ENCODE peak calls at places on chromosome 22, in ten cellular contexts. H is stomach, I is uterus, T is H54, J is A549, B is tibial nerve, Z is ovary, L is spleen, A is esophagus squamous epithelium, Y is vagina. G is an unnamed sample.

GRCh38 chr22:19514831-19515565 is 9.2 kb downstream of the CLDN5 start:
- DNase-seq in H (no peak), I (no peak), T (no peak), J (no peak), B (no peak), Z (no peak), L (no peak), A (no peak), Y (no peak), G (no peak)

GRCh38 chr22:23874871-23875270 is 17.2 kb downstream of the SLC2A11 start:
- DNase-seq in H (no peak), I (no peak), T (no peak), J (no peak), B (no peak), Z (no peak), L (no peak), A (no peak), Y (no peak), G (no peak)

GRCh38 chr22:39612811-39613548 is 42.4 kb downstream of the CACNA1I start:
- DNase-seq in H (no peak), I (no peak), T (no peak), J (no peak), B (no peak), Z (no peak), L (no peak), A (no peak), Y (no peak), G (no peak)

GRCh38 chr22:20015971-20016733 is 471 bp downstream of the ARVCF start:
- DNase-seq in H (peak), I (no peak), T (no peak), J (peak), B (no peak), Z (peak), L (peak), A (no peak), Y (no peak), G (peak)

GRCh38 chr22:20591660-20592310 is 84.4 kb downstream of the MED15 start:
- DNase-seq in H (peak), I (no peak), T (no peak), J (no peak), B (no peak), Z (no peak), L (peak), A (no peak), Y (no peak), G (no peak)

GRCh38 chr22:20957691-20958440 is 9.2 kb upstream of the AIFM3 start:
- DNase-seq in H (peak), I (no peak), T (no peak), J (peak), B (no peak), Z (no peak), L (peak), A (no peak), Y (no peak), G (peak)

GRCh38 chr22:23143119-23143518 is 1.3 kb upstream of the RSPH14 start:
- DNase-seq in H (no peak), I (no peak), T (no peak), J (no peak), B (no peak), Z (no peak), L (no peak), A (no peak), Y (no peak), G (no peak)

GRCh38 chr22:20437253-20438065 is at the start of gene SCARF2:
- DNase-seq in H (no peak), I (peak), T (no peak), J (no peak), B (no peak), Z (peak), L (peak), A (no peak), Y (no peak), G (peak)

GRCh38 chr22:49774046-49774445 is 53.6 kb downstream of the BRD1 start:
- DNase-seq in H (no peak), I (no peak), T (no peak), J (no peak), B (no peak), Z (no peak), L (no peak), A (no peak), Y (no peak), G (no peak)

GRCh38 chr22:21015051-21016006 is at the start of gene P2RX6:
- DNase-seq in H (no peak), I (no peak), T (no peak), J (no peak), B (no peak), Z (peak), L (peak), A (no peak), Y (no peak), G (no peak)

GRCh38 chr22:26781591-26781990 is 124.2 kb downstream of the MIAT start:
- DNase-seq in H (no peak), I (no peak), T (no peak), J (no peak), B (no peak), Z (no peak), L (no peak), A (no peak), Y (no peak), G (no peak)

GRCh38 chr22:49481651-49482399 is 345.8 kb downstream of the BRD1 start:
- DNase-seq in H (no peak), I (no peak), T (peak), J (no peak), B (no peak), Z (no peak), L (no peak), A (no peak), Y (no peak), G (no peak)

GRCh38 chr22:22745225-22746060 is 101.0 kb downstream of the GGTLC2 start:
- DNase-seq in H (peak), I (no peak), T (peak), J (peak), B (no peak), Z (no peak), L (no peak), A (no peak), Y (peak), G (peak)

GRCh38 chr22:21972293-21972779 is 10.3 kb downstream of the TOP3B start:
- DNase-seq in H (no peak), I (no peak), T (peak), J (peak), B (no peak), Z (no peak), L (no peak), A (no peak), Y (no peak), G (peak)

GRCh38 chr22:28792491-28793383 is 7.6 kb downstream of the XBP1 start:
- DNase-seq in H (no peak), I (no peak), T (no peak), J (no peak), B (no peak), Z (no peak), L (peak), A (no peak), Y (no peak), G (peak)

GRCh38 chr22:28793976-28794584 is 6.3 kb downstream of the XBP1 start:
- DNase-seq in H (no peak), I (no peak), T (no peak), J (no peak), B (no peak), Z (no peak), L (no peak), A (no peak), Y (no peak), G (no peak)

GRCh38 chr22:28795932-28796856 is 4.2 kb downstream of the XBP1 start:
- DNase-seq in H (no peak), I (no peak), T (no peak), J (no peak), B (no peak), Z (no peak), L (no peak), A (no peak), Y (no peak), G (no peak)

GRCh38 chr22:28791841-28792490 is 8.4 kb downstream of the XBP1 start:
- DNase-seq in H (no peak), I (no peak), T (no peak), J (no peak), B (no peak), Z (no peak), L (no peak), A (no peak), Y (no peak), G (no peak)

DNA sequence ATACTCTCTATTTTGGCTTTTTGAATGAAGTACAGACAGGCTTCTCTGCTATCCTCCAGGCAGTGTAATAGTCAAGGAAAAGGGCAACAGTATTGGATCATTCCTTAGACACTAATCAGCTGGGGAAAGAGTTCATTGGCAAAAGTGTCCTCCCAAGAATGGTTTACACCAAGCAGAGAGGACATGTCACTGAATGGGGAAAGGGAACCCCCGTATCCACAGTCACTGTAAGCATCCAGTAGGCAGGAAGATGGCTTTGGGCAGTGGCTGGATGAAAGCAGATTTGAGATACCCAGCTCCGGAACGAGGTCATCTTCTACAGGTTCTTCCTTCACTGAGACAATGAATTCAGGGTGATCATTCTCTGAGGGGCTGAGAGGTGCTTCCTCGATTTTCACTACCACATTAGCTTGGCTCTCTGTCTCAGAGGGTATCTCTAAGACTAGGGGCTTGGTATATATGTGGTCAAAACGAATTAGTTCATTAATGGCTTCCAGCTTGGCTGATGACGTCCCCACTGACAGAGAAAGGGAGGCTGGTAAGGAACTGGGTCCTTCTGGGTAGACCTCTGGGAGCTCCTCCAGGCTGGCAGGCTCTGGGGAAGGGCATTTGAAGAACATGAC is 5.2 kb downstream of the XBP1 start:
- DNase-seq in H (no peak), I (no peak), T (no peak), J (no peak), B (no peak), Z (no peak), L (no peak), A (no peak), Y (no peak), G (no peak)
- TF ChIP-seq POLR2A in H (no peak), I (no peak), T (no peak), J (no peak), B (no peak), Z (no peak), L (no peak), A (no peak), Y (no peak), G (no peak)

GRCh38 chr22:46149493-46149997 is 781 bp upstream of the PPARA start:
- DNase-seq in H (peak), I (peak), T (peak), J (no peak), B (peak), Z (peak), L (peak), A (no peak), Y (peak), G (peak)
- TF ChIP-seq POLR2A in H (no peak), I (no peak), T (no peak), J (no peak), B (peak), Z (no peak), L (no peak), A (no peak), Y (no peak), G (peak)

GRCh38 chr22:18148508-18148965 is 1.4 kb upstream of the USP18 start:
- DNase-seq in H (no peak), I (peak), T (no peak), J (no peak), B (no peak), Z (no peak), L (no peak), A (no peak), Y (no peak), G (no peak)
- TF ChIP-seq POLR2A in H (no peak), I (no peak), T (no peak), J (no peak), B (no peak), Z (no peak), L (no peak), A (no peak), Y (no peak), G (no peak)

GRCh38 chr22:43484227-43484626 is 72.4 kb downstream of the MPPED1 start:
- DNase-seq in H (no peak), I (no peak), T (no peak), J (no peak), B (no peak), Z (no peak), L (no peak), A (no peak), Y (no peak), G (no peak)
- TF ChIP-seq POLR2A in H (no peak), I (no peak), T (no peak), J (no peak), B (no peak), Z (no peak), L (no peak), A (no peak), Y (no peak), G (no peak)

DNA sequence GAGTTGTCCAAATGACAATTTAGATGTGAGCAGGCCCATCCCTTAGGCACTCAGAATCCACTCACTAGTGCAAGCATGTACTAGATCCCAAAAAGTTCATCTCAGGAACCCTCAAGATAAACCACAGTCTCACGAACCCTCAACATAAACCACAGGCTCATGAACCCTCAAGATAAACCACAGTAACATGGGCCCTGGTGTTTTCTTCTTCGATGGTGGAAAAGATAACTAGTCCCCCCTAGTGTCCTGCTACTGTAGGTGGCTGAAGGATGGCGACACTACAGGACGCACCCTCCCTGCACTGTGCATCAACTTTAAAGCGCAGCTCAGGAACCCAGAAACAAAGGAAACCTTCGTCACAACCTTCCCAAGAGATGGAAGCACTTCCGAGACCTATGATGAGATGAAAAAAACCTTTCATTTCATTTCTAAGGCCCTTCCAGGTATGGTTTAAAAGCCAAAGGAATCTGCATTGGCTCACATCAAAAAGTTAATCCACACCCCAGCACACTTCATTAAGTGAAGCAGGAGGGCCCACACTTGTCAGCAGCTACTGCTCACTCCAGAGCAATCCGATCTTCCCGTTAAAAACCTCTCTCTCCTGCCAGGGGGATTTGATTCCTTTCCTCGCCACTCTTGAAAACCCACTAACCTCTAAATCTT is 2.4 kb downstream of the LARGE1 start:
- DNase-seq in H (no peak), I (no peak), T (no peak), J (peak), B (no peak), Z (no peak), L (no peak), A (no peak), Y (no peak), G (no peak)
- TF ChIP-seq POLR2A in H (no peak), I (no peak), T (no peak), J (no peak), B (no peak), Z (no peak), L (no peak), A (no peak), Y (no peak), G (no peak)

DNA sequence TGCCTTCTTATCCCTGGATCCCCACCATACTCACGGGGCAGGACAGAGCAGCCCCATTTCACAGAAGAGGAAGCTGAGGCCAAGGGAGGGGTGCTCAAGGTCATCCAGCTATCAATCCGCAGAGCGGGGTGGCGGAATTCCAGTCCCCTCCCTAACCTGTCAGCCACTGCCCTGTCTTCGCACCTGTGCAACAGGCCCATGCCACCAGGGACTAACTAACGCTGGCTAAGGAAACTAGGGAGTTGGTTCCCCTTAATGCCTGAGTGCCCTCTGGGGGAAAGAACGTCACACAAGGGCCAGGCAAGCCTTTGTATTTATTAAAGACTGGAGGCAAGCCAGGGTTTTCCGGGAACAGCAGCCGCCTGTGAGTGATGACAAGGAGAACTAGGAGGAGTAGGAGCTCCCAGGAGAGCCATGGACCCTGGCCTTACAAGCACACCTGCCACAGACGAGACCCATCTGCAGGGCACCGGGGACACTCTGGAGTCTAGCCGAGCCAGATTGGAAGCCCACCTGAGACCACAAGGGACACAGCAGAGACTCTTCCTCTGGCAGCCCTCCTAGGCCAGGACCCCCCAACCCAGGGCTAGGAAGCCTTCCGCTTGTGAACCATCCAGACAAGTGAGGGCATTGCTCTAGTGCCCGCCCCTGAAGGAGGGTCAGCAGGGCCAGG is 64.4 kb downstream of the MYH9 start:
- DNase-seq in H (peak), I (peak), T (no peak), J (no peak), B (peak), Z (no peak), L (no peak), A (no peak), Y (no peak), G (peak)
- TF ChIP-seq POLR2A in H (no peak), I (no peak), T (no peak), J (no peak), B (no peak), Z (no peak), L (no peak), A (no peak), Y (no peak), G (no peak)

GRCh38 chr22:41310336-41310735 is 9.0 kb downstream of the ZC3H7B start:
- DNase-seq in H (no peak), I (no peak), T (no peak), J (no peak), B (no peak), Z (no peak), L (no peak), A (no peak), Y (no peak), G (no peak)

GRCh38 chr22:41308054-41308453 is 6.7 kb downstream of the ZC3H7B start:
- DNase-seq in H (no peak), I (peak), T (no peak), J (no peak), B (no peak), Z (no peak), L (no peak), A (no peak), Y (no peak), G (no peak)

GRCh38 chr22:41311487-41311886 is 10.2 kb downstream of the ZC3H7B start:
- DNase-seq in H (no peak), I (no peak), T (no peak), J (no peak), B (no peak), Z (no peak), L (no peak), A (no peak), Y (no peak), G (no peak)

GRCh38 chr22:41305646-41306045 is 4.3 kb downstream of the ZC3H7B start:
- DNase-seq in H (no peak), I (peak), T (peak), J (peak), B (no peak), Z (no peak), L (no peak), A (no peak), Y (no peak), G (no peak)

DNA sequence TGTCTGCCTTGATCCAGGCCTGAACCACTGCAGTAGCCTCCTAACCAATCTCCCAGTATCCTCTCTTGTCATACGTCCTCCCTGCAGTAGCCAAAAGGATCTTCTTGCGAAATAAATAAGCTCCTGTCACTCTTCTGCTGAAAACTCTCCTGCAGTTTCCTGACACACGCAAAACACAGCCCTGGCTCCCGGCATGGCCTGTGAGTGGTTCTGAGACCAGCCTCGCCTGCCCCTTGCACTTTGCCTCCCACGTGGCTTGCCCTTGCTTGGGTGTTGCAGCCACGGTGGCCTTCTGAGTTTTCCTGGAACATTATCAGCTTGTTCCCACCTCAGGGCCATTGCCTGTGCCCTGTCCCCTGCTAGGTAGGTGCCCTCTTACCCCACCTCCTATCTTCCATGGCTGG is 7.2 kb downstream of the ZC3H7B start:
- DNase-seq in H (no peak), I (no peak), T (no peak), J (no peak), B (no peak), Z (no peak), L (no peak), A (no peak), Y (no peak), G (peak)
- TF ChIP-seq POLR2A in H (no peak), I (no peak), T (no peak), J (no peak), B (no peak), Z (no peak), L (no peak), A (no peak), Y (no peak), G (no peak)

GRCh38 chr22:37804886-37805857 is 2.6 kb upstream of the GCAT start:
- DNase-seq in H (peak), I (peak), T (no peak), J (peak), B (peak), Z (peak), L (peak), A (no peak), Y (peak), G (peak)
- TF ChIP-seq POLR2A in H (peak), I (peak), T (no peak), J (peak), B (peak), Z (peak), L (no peak), A (peak), Y (peak), G (peak)

DNA sequence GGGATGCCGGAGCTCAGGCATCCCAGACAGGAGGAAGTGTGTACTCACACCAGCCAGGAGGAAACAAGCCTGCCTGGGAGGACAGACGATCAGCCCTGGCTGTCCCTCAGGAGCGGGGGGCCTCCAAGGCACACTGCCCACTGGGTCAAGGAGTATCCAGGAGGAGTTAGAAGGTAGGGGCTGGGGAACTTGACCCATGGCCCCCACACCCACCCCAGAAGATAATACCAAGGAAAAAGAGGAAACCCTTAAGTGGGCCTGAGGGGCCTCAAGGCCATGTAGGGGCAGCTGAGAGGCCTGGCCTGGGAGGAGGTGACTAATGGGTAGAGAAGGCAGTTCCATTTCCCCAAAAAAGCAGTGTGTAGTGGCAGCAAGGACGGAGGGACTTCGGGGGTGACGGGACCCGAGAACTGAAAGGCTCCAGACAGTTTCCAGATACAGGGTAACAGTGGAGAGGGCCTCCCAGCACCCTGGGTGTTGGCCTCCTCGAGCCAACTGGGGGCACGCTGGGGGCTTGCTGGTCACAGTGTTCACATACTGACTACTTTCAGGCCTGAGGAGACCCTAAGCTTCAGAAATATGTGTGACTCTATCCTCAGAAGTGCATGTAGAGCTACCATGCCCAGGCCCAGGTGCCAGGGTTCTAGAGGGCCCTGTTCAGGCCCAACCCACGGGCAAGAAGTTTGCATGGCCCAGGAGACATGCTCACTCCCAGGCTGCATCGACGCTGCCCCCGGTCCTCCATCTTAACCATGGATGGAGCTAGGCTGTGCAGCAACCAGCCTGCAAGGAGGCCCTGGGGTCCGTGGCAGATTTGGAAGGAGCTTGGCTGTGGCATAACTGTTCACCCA is 75.7 kb upstream of the PITPNB start:
- DNase-seq in H (no peak), I (no peak), T (no peak), J (no peak), B (no peak), Z (peak), L (peak), A (no peak), Y (no peak), G (no peak)
- TF ChIP-seq POLR2A in H (no peak), I (no peak), T (no peak), J (no peak), B (no peak), Z (no peak), L (no peak), A (no peak), Y (no peak), G (no peak)

GRCh38 chr22:37776639-37777005 is 31.1 kb upstream of the GCAT start:
- DNase-seq in H (no peak), I (no peak), T (no peak), J (no peak), B (no peak), Z (no peak), L (no peak), A (no peak), Y (no peak), G (no peak)
- TF ChIP-seq POLR2A in H (no peak), I (no peak), T (no peak), J (no peak), B (no peak), Z (no peak), L (no peak), A (no peak), Y (no peak), G (no peak)